ENCODE peak calls at places on chromosomes 13 and 19, in six cellular contexts. S is GM12878, B is SK-N-SH, P is HCT116, J is HepG2, Y is K562. L is an unnamed sample.

GRCh38 chr19:35812220-35813042 is at the start of gene PRODH2:
- DNase-seq in S (no peak), B (peak), P (no peak), J (peak), Y (peak), L (no peak)

GRCh38 chr13:93226065-93226622 is 463 bp upstream of the GPC6 start:
- DNase-seq in S (no peak), B (peak), P (no peak), J (peak), Y (no peak), L (no peak)

GRCh38 chr13:99421271-99421670 is 80.0 kb upstream of the TM9SF2 start:
- DNase-seq in S (no peak), B (no peak), P (no peak), J (no peak), Y (no peak), L (no peak)

GRCh38 chr13:30871713-30872029 is 34.4 kb upstream of the MEDAG start:
- DNase-seq in S (no peak), B (no peak), P (no peak), J (no peak), Y (no peak), L (no peak)

GRCh38 chr13:112783946-112784500 is 94.2 kb downstream of the ATP11A start:
- DNase-seq in S (no peak), B (no peak), P (no peak), J (no peak), Y (no peak), L (no peak)

GRCh38 chr19:403221-404036 is 5.5 kb downstream of the C2CD4C start:
- DNase-seq in S (no peak), B (peak), P (no peak), J (no peak), Y (no peak), L (no peak)

GRCh38 chr19:34336781-34337271 is 28.2 kb upstream of the GPI start:
- DNase-seq in S (no peak), B (peak), P (peak), J (no peak), Y (peak), L (no peak)

GRCh38 chr19:2288743-2289713 is 7.1 kb upstream of the PEAK3 start:
- DNase-seq in S (no peak), B (no peak), P (no peak), J (no peak), Y (no peak), L (no peak)

DNA sequence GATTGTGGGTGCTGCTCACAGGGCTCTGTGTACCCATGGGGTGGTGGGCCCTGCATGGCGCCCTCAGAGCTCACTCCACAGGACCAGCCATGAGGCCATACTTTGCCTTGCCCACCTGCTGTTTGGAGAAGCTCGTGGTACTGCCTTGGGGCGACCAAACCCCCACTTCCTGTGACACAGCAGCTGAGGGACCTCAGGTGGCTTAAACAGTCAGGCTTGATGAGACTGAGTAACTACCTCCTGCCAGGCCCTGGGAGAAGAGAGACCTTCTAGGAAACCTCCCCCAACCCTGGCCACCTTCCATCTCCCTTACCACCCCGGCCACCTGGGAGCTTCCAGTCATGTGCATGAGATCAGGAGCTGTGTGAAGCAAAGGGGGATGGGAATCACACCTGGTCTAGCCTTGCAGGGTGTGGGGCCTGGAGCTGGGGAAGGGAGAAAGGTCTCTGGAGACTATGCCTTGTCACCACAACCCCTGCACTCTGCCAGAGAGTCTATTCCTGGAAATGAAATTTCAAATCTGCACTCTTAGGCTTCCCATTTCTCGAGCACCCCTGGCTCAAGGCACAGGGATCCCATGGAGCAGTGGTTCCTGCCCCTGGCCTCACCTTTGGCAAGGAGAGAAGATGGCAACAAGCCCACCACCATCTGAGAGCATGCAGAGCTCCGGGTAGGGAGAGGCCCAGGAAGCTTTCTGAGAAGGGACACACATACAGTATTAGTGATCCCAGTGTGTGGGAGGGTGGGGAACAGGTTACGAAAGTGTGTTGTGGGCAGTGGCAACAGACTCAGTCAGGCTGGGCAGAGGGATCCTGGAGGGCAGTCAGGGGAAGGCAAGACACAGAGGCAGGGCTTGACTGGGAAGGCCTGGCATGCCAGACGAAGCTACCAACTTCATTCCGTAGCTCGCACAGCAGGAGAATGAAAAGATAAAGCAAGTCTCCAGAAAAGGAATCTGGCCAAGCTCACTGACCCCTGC is 125.0 kb downstream of the URI1 start:
- DNase-seq in S (no peak), B (peak), P (no peak), J (no peak), Y (no peak), L (no peak)
- TF ChIP-seq YY1 in S (no peak), B (no peak), P (no peak), J (no peak), Y (no peak), L (no peak)

GRCh38 chr19:9309139-9309973 is at the start of gene ZNF699:
- DNase-seq in S (peak), B (peak), P (peak), J (peak), Y (peak), L (peak)

GRCh38 chr19:9309974-9310446 is 372 bp upstream of the ZNF699 start:
- DNase-seq in S (no peak), B (peak), P (peak), J (no peak), Y (peak), L (peak)

GRCh38 chr19:9308091-9308490 is 1.5 kb downstream of the ZNF699 start:
- DNase-seq in S (no peak), B (no peak), P (no peak), J (no peak), Y (no peak), L (no peak)

DNA sequence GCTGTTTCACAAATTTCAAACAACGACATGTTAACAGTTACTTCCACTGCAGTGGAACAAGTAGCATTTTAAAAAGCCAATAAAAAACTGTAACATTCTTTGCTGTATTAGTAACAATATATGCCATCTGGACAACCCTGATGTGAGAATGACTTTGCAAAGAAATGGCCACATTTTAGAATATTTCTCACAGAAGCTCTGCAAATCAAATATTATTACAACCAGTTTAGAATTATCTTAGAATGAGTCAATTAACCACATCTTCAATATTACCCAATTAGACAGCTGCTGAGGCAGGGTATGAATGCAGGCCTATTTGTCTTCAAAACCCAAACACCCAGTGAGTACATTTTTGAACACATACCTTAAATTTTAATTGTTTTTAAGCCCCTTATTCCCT is 3.2 kb downstream of the ZNF699 start:
- DNase-seq in S (no peak), B (no peak), P (no peak), J (no peak), Y (no peak), L (no peak)
- H3K4me3 ChIP-seq in S (no peak), B (no peak), P (no peak), J (no peak), Y (no peak), L (no peak)

GRCh38 chr13:100773923-100774641 is 99.5 kb upstream of the TMTC4 start:
- DNase-seq in S (no peak), B (no peak), P (no peak), J (no peak), Y (no peak), L (no peak)
- TF ChIP-seq YY1 in S (no peak), B (no peak), P (no peak), J (no peak), Y (no peak), L (no peak)

DNA sequence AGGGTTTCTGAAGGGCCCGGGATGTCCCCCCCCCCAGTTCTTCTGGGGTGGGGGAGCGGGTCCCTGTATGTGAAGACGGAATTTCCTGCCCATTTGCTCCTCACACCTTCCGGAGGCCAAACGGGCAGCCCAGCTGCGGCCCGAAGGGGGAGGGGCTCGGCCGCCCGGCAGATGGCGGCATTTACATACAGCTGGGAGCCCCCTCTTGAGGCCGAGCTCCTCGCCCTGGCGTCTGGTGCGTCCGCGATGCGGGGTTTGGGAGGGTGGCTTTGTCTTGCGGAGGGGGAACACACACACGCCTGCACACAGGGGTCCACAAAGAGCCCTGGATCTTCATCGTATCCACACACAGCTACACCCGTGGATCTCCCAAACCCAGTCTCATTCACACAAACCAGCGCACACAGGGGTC is 891 bp upstream of the DLL3 start:
- DNase-seq in S (no peak), B (peak), P (no peak), J (peak), Y (peak), L (no peak)
- H3K4me3 ChIP-seq in S (no peak), B (peak), P (no peak), J (peak), Y (peak), L (peak)